ENCODE peak calls at places on chromosomes 6 and 20, in five cellular contexts. B is cardiac muscle cell, N is H9, Q is psoas muscle, I is fibroblast of lung. P is an unnamed sample. For H3K9me3, the result is how much of the 10 kb centered on the place peaks cover.

GRCh38 chr6:36550473-36551000 is 3.3 kb upstream of the STK38 start:
- DNase-seq in B (no peak), N (no peak), Q (no peak), I (no peak), P (no peak)

GRCh38 chr6:52522151-52522626 is 54.7 kb downstream of the TRAM2 start:
- DNase-seq in B (no peak), N (no peak), Q (peak), I (peak), P (no peak)

GRCh38 chr6:152146385-152146784 is 338.9 kb downstream of the ESR1 start:
- DNase-seq in B (no peak), N (no peak), Q (no peak), I (peak), P (no peak)

GRCh38 chr20:44345147-44345546 is 8.3 kb downstream of the R3HDML start:
- DNase-seq in B (no peak), N (no peak), Q (no peak), I (no peak), P (no peak)

GRCh38 chr6:118586741-118587485 is 38.8 kb downstream of the PLN start:
- DNase-seq in B (no peak), N (no peak), Q (no peak), I (no peak), P (no peak)

GRCh38 chr20:61299613-61300012 is 47.6 kb downstream of the CDH4 start:
- DNase-seq in B (no peak), N (no peak), Q (no peak), I (no peak), P (no peak)

GRCh38 chr6:106882601-106883518 is 91.7 kb downstream of the CD24 start:
- DNase-seq in B (no peak), N (no peak), Q (no peak), I (no peak), P (no peak)

GRCh38 chr6:34929241-34929978 is 40.4 kb downstream of the ANKS1A start:
- DNase-seq in B (no peak), N (no peak), Q (no peak), I (no peak), P (no peak)

GRCh38 chr6:158564243-158565121 is 4.6 kb downstream of the TMEM181 start:
- DNase-seq in B (no peak), N (no peak), Q (no peak), I (no peak), P (no peak)

GRCh38 chr20:37395411-37395800 is 49.5 kb downstream of the SRC start:
- DNase-seq in B (no peak), N (no peak), Q (peak), I (no peak), P (no peak)

GRCh38 chr6:21593412-21593926 is at the start of gene SOX4:
- DNase-seq in B (peak), N (peak), Q (peak), I (peak), P (peak)

GRCh38 chr20:48986899-48987298 is 59.2 kb upstream of the CSE1L start:
- DNase-seq in B (no peak), N (no peak), Q (no peak), I (no peak), P (no peak)

GRCh38 chr6:105459049-105459448 is 56.2 kb upstream of the PREP start:
- DNase-seq in B (no peak), N (no peak), Q (no peak), I (peak), P (peak)

GRCh38 chr6:137798846-137799245 is 68.2 kb upstream of the TNFAIP3 start:
- DNase-seq in B (no peak), N (no peak), Q (no peak), I (peak), P (no peak)

GRCh38 chr6:44224154-44224977 is 971 bp downstream of the SLC29A1 start:
- DNase-seq in B (peak), N (no peak), Q (no peak), I (peak), P (no peak)

GRCh38 chr20:33202451-33202850 is 14.7 kb upstream of the BPIFA3 start:
- DNase-seq in B (no peak), N (no peak), Q (no peak), I (no peak), P (no peak)

GRCh38 chr6:147618457-147618856 is 110.0 kb downstream of the SAMD5 start:
- DNase-seq in B (no peak), N (no peak), Q (no peak), I (no peak), P (no peak)

GRCh38 chr6:42762338-42762929 is 16.5 kb upstream of the TBCC start:
- DNase-seq in B (no peak), N (no peak), Q (no peak), I (no peak), P (no peak)

GRCh38 chr6:72724545-72724944 is 102.7 kb downstream of the KCNQ5 start:
- DNase-seq in B (no peak), N (no peak), Q (no peak), I (peak), P (no peak)

GRCh38 chr6:44787254-44787844 is 399.8 kb downstream of the CDC5L start:
- DNase-seq in B (no peak), N (no peak), Q (no peak), I (no peak), P (no peak)

GRCh38 chr6:43758617-43759050 is 11.4 kb upstream of the VEGFA start:
- DNase-seq in B (peak), N (peak), Q (no peak), I (no peak), P (no peak)

GRCh38 chr20:36717657-36718056 is 28.2 kb downstream of the NDRG3 start:
- DNase-seq in B (peak), N (no peak), Q (no peak), I (no peak), P (no peak)

GRCh38 chr6:12418946-12419345 is 128.8 kb downstream of the EDN1 start:
- DNase-seq in B (no peak), N (no peak), Q (no peak), I (peak), P (no peak)

GRCh38 chr6:111987295-111987694 is 66.6 kb upstream of the CCN6 start:
- DNase-seq in B (no peak), N (no peak), Q (no peak), I (peak), P (no peak)

GRCh38 chr6:104771258-104771832 is 88.4 kb downstream of the HACE1 start:
- DNase-seq in B (peak), N (no peak), Q (no peak), I (peak), P (peak)

DNA sequence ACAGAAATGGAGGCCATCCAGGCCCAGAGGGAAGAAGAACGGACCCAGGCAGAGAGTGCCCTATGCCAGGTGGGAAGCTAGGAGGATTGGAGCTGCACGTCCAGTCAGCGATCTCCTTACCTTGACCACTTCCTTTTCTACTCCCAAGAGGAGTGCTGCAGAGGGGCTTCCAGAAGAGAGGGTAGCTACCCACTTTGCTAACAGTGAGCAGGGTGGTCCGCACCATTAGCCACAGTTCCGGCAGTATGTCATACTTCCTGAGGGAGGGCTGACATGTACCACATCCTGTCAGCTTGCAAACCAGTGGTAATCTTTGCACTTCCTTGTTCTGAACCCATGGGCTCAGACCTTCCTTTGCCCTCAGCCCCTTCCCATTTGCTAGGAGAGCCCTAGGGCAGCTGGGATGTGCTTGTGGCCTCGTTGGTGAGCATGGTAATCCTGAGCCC is 35.4 kb downstream of the CEP250 start:
- DNase-seq in B (no peak), N (no peak), Q (no peak), I (no peak), P (peak)
- H3K27ac ChIP-seq in B (no peak), N (no peak), Q (no peak), I (no peak), P (peak)

DNA sequence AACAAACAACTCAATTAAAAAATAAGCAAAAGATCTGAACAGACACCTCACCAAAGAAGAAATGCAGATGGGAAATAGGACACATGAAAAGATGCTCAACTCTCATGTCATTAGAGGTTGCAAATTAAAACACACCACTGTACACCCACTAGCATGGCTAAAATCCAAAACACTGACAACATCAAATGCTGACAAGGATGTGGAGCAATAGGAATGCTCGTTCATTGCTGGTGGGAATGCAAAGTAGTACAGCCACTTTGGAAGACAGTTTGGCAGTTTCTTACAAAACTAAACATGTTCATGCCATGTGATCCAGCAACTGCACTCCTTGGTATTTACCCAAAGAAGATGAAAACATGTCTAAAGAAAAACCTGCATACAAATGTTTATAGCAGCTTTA is 47.2 kb downstream of the CDK19 start:
- DNase-seq in B (no peak), N (no peak), Q (no peak), I (no peak), P (no peak)
- H3K9me3 ChIP-seq in B (under half), N (under half), Q (under half), I (under half), P (under half)

DNA sequence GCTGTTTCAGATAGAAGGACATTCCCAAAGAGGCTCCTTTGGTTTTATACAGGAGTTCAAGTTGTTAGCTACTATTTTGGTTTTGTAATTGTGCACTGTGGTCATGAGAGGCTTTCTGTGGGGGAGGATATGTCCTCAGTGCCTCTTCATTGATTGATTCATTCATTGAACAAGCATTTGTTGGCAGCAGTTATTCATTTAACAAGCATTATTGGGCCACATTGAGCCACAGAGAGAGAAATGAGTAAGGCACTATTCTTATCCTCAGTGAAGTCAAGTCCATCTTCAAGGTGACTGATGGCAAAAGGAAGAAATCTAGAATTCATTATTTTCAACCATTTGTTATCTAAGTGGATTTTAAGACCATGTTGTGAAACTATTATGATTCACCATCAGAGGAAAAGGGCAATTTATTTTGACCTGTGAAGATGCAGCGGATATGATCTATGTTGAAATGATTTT is 697.2 kb upstream of the CITED2 start:
- DNase-seq in B (no peak), N (no peak), Q (no peak), I (peak), P (no peak)
- H3K27ac ChIP-seq in B (no peak), N (no peak), Q (no peak), I (peak), P (no peak)

DNA sequence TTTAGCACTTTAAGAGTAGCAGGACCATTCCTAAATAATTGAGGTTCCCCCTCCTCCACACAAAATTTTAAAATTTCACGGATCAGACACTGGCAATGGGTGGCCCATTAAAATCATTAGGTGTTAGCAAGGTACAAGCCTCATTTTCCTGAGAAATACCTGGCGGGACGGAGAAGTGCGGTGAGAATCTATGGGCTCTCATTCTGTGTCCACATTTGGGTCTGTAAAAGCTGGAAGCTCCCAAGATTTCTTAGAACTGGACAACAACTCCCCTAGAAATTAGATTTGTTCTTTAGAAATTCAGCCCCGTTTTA is 5.9 kb downstream of the SIM1 start:
- DNase-seq in B (no peak), N (no peak), Q (no peak), I (no peak), P (no peak)
- H3K9me3 ChIP-seq in B (under half), N (under half), Q (under half), I (under half), P (under half)

GRCh38 chr6:5206920-5207561 is 53.7 kb downstream of the LYRM4 start:
- DNase-seq in B (no peak), N (no peak), Q (no peak), I (no peak), P (no peak)

GRCh38 chr6:5205035-5205469 is 55.7 kb downstream of the LYRM4 start:
- DNase-seq in B (no peak), N (no peak), Q (peak), I (no peak), P (no peak)

GRCh38 chr6:5204340-5204739 is 56.4 kb downstream of the LYRM4 start:
- DNase-seq in B (no peak), N (no peak), Q (no peak), I (no peak), P (no peak)

GRCh38 chr6:5208039-5208438 is 52.7 kb downstream of the LYRM4 start:
- DNase-seq in B (no peak), N (no peak), Q (no peak), I (no peak), P (no peak)

DNA sequence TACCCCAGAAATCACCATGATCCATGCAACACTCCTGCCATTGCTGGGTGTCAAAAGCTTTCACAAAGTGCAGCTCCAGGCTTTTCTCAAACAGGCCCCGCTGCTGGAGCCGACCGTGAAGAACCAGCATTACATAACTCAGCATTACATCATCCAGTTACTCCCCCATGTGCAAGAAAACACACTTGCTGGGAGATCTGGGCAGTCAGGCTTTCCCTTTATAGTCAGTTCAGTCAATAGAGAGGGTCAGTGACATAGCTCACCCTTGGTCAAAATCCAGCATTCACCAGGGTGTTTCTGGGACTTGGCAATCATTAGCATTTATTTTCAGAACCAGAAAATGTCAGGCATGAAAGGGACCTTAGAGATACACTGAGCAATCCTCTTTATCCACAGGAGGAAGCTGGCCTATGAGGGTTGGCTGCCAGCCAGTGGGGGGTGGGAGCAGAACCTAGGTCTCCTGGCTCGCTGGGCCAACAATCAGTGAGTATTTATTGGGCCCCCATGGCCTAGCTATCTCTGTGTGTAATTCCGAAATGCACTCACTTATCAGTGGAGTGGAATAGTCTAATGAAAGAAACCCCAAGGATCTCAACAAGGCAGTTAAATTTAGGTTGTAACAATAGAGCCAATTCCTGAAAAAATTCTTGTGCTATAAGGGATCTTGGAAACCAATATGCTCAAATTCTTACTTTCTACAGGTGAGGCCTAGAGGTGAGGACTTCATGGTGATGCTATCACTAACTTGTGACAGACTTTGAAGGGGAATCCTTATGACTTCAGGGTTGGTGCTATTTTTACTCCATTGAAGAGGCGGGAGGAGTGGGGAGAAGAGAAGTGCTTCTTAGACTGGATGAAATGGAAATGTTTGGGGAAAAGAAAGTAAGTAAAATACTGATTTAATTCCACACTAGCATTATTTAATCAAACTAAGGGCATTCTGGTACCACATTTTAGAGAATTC is 54.6 kb downstream of the LYRM4 start:
- DNase-seq in B (peak), N (no peak), Q (peak), I (peak), P (no peak)
- H3K27ac ChIP-seq in B (peak), N (no peak), Q (peak), I (no peak), P (no peak)

GRCh38 chr20:34875657-34876160 is 703 bp upstream of the ACSS2 start:
- DNase-seq in B (no peak), N (no peak), Q (no peak), I (no peak), P (peak)
- H3K9me3 ChIP-seq in B (under half), N (under half), Q (under half), I (under half), P (under half)

GRCh38 chr6:143570147-143570853 is 58.8 kb upstream of the FUCA2 start:
- DNase-seq in B (no peak), N (no peak), Q (no peak), I (no peak), P (no peak)
- H3K27ac ChIP-seq in B (no peak), N (no peak), Q (no peak), I (no peak), P (no peak)

DNA sequence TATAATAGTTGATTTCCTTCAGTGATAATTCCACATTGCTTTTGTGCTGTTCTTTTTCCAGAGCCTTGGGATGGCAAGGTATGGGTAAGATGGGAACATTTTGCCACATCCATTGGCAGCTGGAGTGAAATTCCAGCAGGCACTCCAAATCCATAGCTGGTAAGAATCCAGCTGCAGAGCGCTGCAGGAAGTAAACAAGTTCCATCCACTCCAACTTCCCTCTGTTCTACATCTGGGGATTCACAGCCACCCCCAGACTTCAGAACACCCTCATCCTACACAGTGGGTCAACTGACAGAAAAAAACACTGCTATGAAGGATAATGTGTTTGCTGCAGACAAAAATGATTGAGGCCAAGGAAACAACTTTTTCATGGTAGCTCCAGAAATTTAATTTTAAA is 747.8 kb downstream of the MAFB start:
- DNase-seq in B (no peak), N (no peak), Q (no peak), I (no peak), P (no peak)
- H3K9me3 ChIP-seq in B (under half), N (under half), Q (under half), I (under half), P (under half)

GRCh38 chr20:24786096-24786495 is 163.0 kb upstream of the CST7 start:
- DNase-seq in B (no peak), N (no peak), Q (no peak), I (no peak), P (no peak)
- H3K27ac ChIP-seq in B (no peak), N (no peak), Q (no peak), I (no peak), P (no peak)

DNA sequence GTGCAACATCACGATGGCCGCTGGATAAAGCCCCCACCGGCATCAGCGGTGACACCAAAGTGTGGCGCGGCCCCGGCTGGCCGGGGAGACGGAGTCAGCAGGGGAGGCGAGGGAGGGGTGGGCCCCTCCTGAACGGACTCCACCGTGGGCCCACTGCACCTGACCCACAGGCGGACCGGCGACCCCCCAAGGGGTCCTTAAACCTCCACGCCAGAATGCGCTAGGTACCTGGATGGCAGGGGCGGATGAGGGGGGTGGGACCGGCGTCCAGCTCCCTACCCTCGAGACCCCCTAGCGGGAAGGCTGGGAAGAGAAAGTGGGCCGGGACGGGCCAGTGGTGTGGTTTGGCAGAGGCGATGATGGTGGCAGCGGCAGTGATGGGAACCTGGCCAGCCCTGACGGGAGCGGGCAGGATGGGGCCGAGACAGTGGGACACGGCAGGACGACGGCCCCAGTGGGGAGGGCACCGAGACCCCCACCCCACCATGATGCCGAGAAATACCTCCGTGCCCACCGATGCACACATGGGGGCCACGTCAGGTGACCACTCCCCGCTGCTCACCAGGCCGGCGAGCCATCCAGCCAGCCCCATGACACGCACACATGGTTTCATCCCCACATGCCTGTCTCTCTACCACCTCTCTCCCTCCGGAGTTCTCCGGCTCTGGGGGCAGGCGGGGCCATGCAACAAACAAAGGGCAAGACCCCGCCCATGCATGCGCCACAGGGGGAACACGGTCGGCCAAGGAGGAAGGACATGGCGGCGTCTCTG is 771.9 kb upstream of the DEFB115 start:
- DNase-seq in B (no peak), N (no peak), Q (no peak), I (no peak), P (no peak)
- H3K9me3 ChIP-seq in B (under half), N (half or more), Q (under half), I (under half), P (under half)

P was measured in CD4-positive, CD25-positive, alpha-beta regulatory T cell.